ENCODE peak calls at places on chromosomes 12 and 14, in six cellular contexts. V is activated naive CD8-positive, alpha-beta T cell treated with anti-CD3 and anti-CD28 coated beads, Interleukin-2, amount 50 U/mL, for 24 hours; S is left ventricle myocardium superior; I is Kasumi-1; G is heart left ventricle; N is H54. M is an unnamed sample.
A peak's percentile ranks its signal among the peaks of the same experiment; 100 is the strongest.

GRCh38 chr12:75658286-75658685 is 146.9 kb upstream of the KRR1 start:
- DNase-seq in V (no peak), S (no peak), I (no peak), G (no peak), N (no peak), M (no peak)

GRCh38 chr14:51293149-51293925 is 53.3 kb downstream of the TMX1 start:
- DNase-seq in V (no peak), S (peak; percentile 73), I (no peak), G (peak; percentile 26), N (no peak), M (no peak)

GRCh38 chr12:49548822-49549648 is 10.2 kb downstream of the KCNH3 start:
- DNase-seq in V (peak; percentile 47), S (peak; percentile 71), I (no peak), G (peak; percentile 51), N (no peak), M (no peak)

GRCh38 chr12:31849090-31849687 is 110.0 kb upstream of the RESF1 start:
- DNase-seq in V (no peak), S (no peak), I (peak; percentile 15), G (no peak), N (no peak), M (no peak)

GRCh38 chr12:18706798-18707197 is 31.0 kb downstream of the PLCZ1 start:
- DNase-seq in V (no peak), S (no peak), I (no peak), G (no peak), N (no peak), M (no peak)

GRCh38 chr14:52883658-52884057 is 67.2 kb downstream of the FERMT2 start:
- DNase-seq in V (no peak), S (no peak), I (no peak), G (no peak), N (no peak), M (no peak)

GRCh38 chr12:96719671-96720362 is 187.2 kb upstream of the NEDD1 start:
- DNase-seq in V (no peak), S (no peak), I (peak; percentile 24), G (no peak), N (no peak), M (no peak)

GRCh38 chr12:49338830-49339463 is 2.0 kb upstream of the C1QL4 start:
- DNase-seq in V (no peak), S (no peak), I (no peak), G (no peak), N (no peak), M (no peak)

GRCh38 chr12:117202556-117202955 is 12.3 kb upstream of the FBXO21 start:
- DNase-seq in V (no peak), S (no peak), I (no peak), G (no peak), N (no peak), M (no peak)

GRCh38 chr12:42059127-42059526 is 85.5 kb downstream of the GXYLT1 start:
- DNase-seq in V (no peak), S (no peak), I (no peak), G (no peak), N (no peak), M (no peak)

GRCh38 chr14:95609398-95609990 is 74.6 kb downstream of the GLRX5 start:
- DNase-seq in V (peak; percentile 12), S (no peak), I (peak; percentile 15), G (no peak), N (peak; percentile 30), M (no peak)

GRCh38 chr12:22665476-22665875 is 40.5 kb downstream of the ETNK1 start:
- DNase-seq in V (no peak), S (no peak), I (no peak), G (no peak), N (no peak), M (no peak)

GRCh38 chr14:81302613-81303012 is 81.9 kb upstream of the GTF2A1 start:
- DNase-seq in V (no peak), S (no peak), I (no peak), G (no peak), N (no peak), M (no peak)

GRCh38 chr12:47935196-47935595 is 28.2 kb upstream of the TMEM106C start:
- DNase-seq in V (no peak), S (peak; percentile 79), I (no peak), G (peak; percentile 70), N (no peak), M (no peak)

GRCh38 chr12:12333407-12333831 is 16.6 kb downstream of the MANSC1 start:
- DNase-seq in V (no peak), S (no peak), I (no peak), G (no peak), N (no peak), M (no peak)

GRCh38 chr14:94945615-94946014 is 175.7 kb upstream of the GSC start:
- DNase-seq in V (peak; percentile 3), S (no peak), I (no peak), G (no peak), N (no peak), M (no peak)

GRCh38 chr14:106208794-106209193 is 682.4 kb downstream of the TMEM121 start:
- DNase-seq in V (no peak), S (no peak), I (no peak), G (no peak), N (no peak), M (no peak)

GRCh38 chr14:58738189-58738836 is 100.6 kb downstream of the DACT1 start:
- DNase-seq in V (no peak), S (no peak), I (no peak), G (no peak), N (peak; percentile 6), M (no peak)

GRCh38 chr14:56351861-56352260 is 227.7 kb upstream of the TMEM260 start:
- DNase-seq in V (no peak), S (no peak), I (no peak), G (no peak), N (no peak), M (no peak)

GRCh38 chr14:65072937-65073336 is 29.4 kb downstream of the MAX start:
- DNase-seq in V (no peak), S (no peak), I (no peak), G (no peak), N (no peak), M (no peak)

GRCh38 chr12:50050410-50051280 is 6.8 kb upstream of the ASIC1 start:
- DNase-seq in V (no peak), S (peak; percentile 78), I (peak; percentile 91), G (peak; percentile 72), N (no peak), M (no peak)

GRCh38 chr14:23307687-23308644 is 1.3 kb downstream of the BCL2L2 start:
- DNase-seq in V (no peak), S (no peak), I (no peak), G (no peak), N (no peak), M (no peak)